ENCODE peak calls at places on chromosomes 6 and 20, in four cellular contexts. C is GM12878, R is H1, Q is K562. D is an unnamed sample.
A peak's percentile ranks its signal among the peaks of the same experiment; 100 is the strongest.

GRCh38 chr20:32535316-32535952 is 49.7 kb downstream of the NOL4L start:
- DNase-seq in C (no peak), R (no peak), Q (no peak), D (no peak)

GRCh38 chr6:100261486-100261885 is 203.2 kb downstream of the SIM1 start:
- DNase-seq in C (no peak), R (no peak), Q (no peak), D (no peak)

GRCh38 chr20:2515203-2515602 is 6.5 kb upstream of the ZNF343 start:
- DNase-seq in C (no peak), R (no peak), Q (no peak), D (no peak)

GRCh38 chr6:10793035-10793434 is 45.3 kb downstream of the MAK start:
- DNase-seq in C (no peak), R (no peak), Q (no peak), D (no peak)

GRCh38 chr6:158061709-158062461 is 80.2 kb downstream of the SYNJ2 start:
- DNase-seq in C (no peak), R (no peak), Q (no peak), D (no peak)

GRCh38 chr20:33910056-33910455 is 83.7 kb upstream of the RALY start:
- DNase-seq in C (no peak), R (no peak), Q (no peak), D (no peak)

GRCh38 chr6:50096267-50096666 is 46.5 kb upstream of the DEFB112 start:
- DNase-seq in C (no peak), R (no peak), Q (no peak), D (no peak)

GRCh38 chr20:25296094-25297093 is 48.5 kb downstream of the PYGB start:
- DNase-seq in C (no peak), R (no peak), Q (peak; percentile 42), D (no peak)

GRCh38 chr20:3930265-3931206 is 41.3 kb downstream of the PANK2 start:
- DNase-seq in C (no peak), R (no peak), Q (peak; percentile 82), D (no peak)

GRCh38 chr6:73460044-73460443 is 1.5 kb upstream of the MTO1 start:
- DNase-seq in C (no peak), R (no peak), Q (no peak), D (no peak)

GRCh38 chr6:20096506-20096905 is 115.8 kb downstream of the MBOAT1 start:
- DNase-seq in C (no peak), R (no peak), Q (no peak), D (no peak)

GRCh38 chr6:147366290-147366689 is 142.2 kb upstream of the SAMD5 start:
- DNase-seq in C (no peak), R (no peak), Q (no peak), D (no peak)

GRCh38 chr6:2665169-2666070 is 85.3 kb downstream of the MYLK4 start:
- DNase-seq in C (no peak), R (no peak), Q (no peak), D (no peak)
- H3K27ac ChIP-seq in C (no peak overlapping the region), R (no peak overlapping the region), Q (no peak overlapping the region), D (no peak overlapping the region)

GRCh38 chr20:35845561-35845960 is 73.7 kb downstream of the PHF20 start:
- DNase-seq in C (no peak), R (no peak), Q (no peak), D (no peak)
- TF ChIP-seq EGR1 in C (no peak), R (no peak), Q (no peak), D (no peak)

GRCh38 chr6:2969549-2969948 is 1.8 kb downstream of the SERPINB6 start:
- DNase-seq in C (no peak), R (no peak), Q (no peak), D (no peak)
- H3K27me3 ChIP-seq in C (peaks cover 3% of the 10 kb centered on the region), R (no peaks in the 10 kb centered on the region), Q (no peaks in the 10 kb centered on the region), D (no peaks in the 10 kb centered on the region)

GRCh38 chr6:108795122-108795521 is 53.1 kb upstream of the ARMC2 start:
- DNase-seq in C (no peak), R (no peak), Q (no peak), D (no peak)

GRCh38 chr6:108796875-108797274 is 51.3 kb upstream of the ARMC2 start:
- DNase-seq in C (no peak), R (no peak), Q (no peak), D (no peak)

GRCh38 chr6:108793449-108794134 is 54.6 kb upstream of the ARMC2 start:
- DNase-seq in C (no peak), R (no peak), Q (no peak), D (no peak)

GRCh38 chr6:108797951-108798671 is 50.1 kb upstream of the ARMC2 start:
- DNase-seq in C (no peak), R (no peak), Q (no peak), D (no peak)

DNA sequence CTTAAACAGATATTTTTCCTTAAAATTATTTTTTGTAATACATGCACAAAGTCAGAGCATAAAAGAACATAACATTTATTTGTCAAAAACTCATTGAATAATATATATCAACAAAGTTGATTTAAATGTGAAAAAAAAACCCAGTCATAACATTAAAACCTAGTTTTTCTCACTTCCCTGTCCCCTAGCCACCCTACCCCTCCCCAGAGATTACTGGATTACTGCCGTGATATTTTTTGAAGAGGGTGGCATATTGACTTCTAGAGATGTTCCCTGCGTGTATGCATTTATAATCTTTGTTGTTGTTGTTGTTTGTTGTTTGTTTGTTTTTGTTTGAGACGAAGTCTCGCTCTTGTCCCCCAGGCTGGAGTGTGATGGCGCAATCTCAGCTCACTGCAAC is 52.4 kb upstream of the ARMC2 start:
- DNase-seq in C (no peak), R (no peak), Q (no peak), D (no peak)
- H3K27ac ChIP-seq in C (no peak overlapping the region), R (no peak overlapping the region), Q (no peak overlapping the region), D (no peak overlapping the region)

DNA sequence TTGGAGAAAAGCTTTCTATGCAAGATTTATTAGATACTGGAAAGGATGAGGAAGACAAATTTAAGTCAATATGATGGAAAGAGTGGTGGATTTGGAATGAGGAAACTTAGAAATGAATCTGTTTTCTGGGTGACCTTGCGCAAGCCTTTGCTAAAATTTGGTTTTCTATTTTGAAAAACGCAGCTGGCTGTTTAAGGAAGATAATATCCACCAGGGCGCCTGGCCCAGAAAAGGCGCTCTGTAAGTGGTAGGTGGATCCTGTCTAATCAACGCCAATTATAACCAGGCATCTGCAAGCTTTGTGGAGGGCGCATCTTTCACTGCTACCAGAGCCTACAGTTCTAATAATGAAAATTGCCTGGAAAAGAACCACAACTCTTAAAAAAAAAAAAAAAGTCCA is 398 bp upstream of the SPATS1 start:
- DNase-seq in C (no peak), R (no peak), Q (peak; percentile 46), D (no peak)
- TF ChIP-seq EGR1 in C (no peak), R (no peak), Q (no peak), D (no peak)

GRCh38 chr6:106446287-106446885 is 85.9 kb downstream of the CRYBG1 start:
- DNase-seq in C (no peak), R (no peak), Q (no peak), D (no peak)

GRCh38 chr6:106439459-106439858 is 78.9 kb downstream of the CRYBG1 start:
- DNase-seq in C (no peak), R (no peak), Q (no peak), D (no peak)

GRCh38 chr6:106444777-106445507 is 84.4 kb downstream of the CRYBG1 start:
- DNase-seq in C (peak; percentile 46), R (no peak), Q (peak; percentile 65), D (peak; percentile 45)

GRCh38 chr6:106445508-106445878 is 85.0 kb downstream of the CRYBG1 start:
- DNase-seq in C (no peak), R (no peak), Q (no peak), D (no peak)

DNA sequence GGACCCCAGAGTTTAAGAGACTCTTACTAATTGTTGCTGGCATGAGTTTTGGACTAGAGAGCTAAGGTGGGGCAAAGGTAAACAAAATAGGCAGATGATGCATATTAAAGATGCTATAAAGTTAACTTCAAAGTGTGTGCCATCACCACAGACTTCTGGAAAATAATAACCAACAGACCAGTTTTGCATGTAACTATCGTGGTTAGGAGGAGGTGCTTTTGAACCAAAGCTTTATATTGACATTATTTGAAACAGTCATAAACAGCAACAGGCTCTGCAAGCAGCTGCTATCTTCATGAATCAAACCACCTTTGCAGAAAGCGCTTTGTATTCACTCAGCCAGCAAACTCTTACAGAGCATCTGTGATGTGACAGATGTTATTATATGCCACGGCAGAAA is 81.8 kb downstream of the CRYBG1 start:
- DNase-seq in C (no peak), R (no peak), Q (no peak), D (no peak)
- H3K27me3 ChIP-seq in C (no peaks in the 10 kb centered on the region), R (no peaks in the 10 kb centered on the region), Q (peaks cover 6% of the 10 kb centered on the region), D (no peaks in the 10 kb centered on the region)

GRCh38 chr6:6256881-6257280 is 63.6 kb downstream of the F13A1 start:
- DNase-seq in C (no peak), R (no peak), Q (no peak), D (no peak)
- H3K27ac ChIP-seq in C (no peak overlapping the region), R (no peak overlapping the region), Q (no peak overlapping the region), D (no peak overlapping the region)

DNA sequence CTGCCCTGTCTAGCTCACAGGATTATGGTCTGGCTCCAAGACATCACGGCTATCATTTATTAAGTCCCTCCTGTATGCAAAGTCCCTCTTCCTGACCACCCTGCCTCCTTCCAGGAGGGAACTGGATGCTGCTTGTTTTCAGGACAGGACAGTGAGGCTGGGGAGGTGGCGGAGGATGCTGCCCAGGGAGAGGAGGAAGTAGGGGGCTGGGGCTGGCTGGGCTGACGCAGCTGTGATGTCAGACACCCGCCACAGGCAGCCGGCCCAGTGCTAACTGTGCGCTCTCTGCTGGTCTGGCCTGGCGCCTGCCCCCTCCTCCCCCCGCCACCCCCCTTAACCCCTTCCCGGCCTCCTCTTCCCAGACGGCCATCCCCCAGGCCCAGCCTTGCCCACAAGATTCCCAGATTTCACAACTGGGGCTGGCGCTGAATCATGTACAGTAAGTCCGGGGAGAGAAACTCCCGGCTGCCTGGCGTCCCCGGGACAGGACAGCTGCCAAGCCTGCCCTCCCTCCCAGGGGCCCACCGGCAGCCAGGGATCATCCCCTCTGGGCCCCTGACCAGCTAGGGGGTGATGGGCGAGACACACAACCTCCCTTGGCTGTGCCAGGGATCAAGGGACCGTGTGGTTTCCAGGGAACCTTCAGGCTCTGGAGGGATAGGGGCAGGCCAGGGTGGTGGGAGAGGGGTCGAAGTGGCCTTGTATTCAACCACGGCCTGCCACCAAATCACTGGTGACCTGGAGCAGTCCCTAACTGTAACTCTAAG is 118.1 kb downstream of the CEBPB start:
- DNase-seq in C (no peak), R (no peak), Q (peak; percentile 61), D (peak; percentile 42)
- TF ChIP-seq EGR1 in C (no peak), R (no peak), Q (no peak), D (no peak)

DNA sequence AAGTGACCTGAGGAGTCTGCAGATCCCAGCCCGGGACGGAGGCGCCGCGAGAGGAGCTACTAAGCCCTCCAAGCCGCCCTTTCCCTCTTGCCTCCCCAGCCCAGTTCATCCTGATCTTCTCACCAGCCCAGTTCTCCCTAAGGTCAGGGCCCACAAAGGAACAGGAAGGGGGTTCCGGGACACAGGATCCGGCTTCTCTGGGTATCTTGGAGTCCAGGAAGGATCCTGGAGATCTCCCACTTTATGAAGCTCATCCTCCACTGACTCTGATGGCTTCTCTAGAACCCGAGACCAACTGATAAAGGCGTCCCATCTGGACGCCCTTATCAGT is 36.9 kb upstream of the HLA-C start:
- DNase-seq in C (no peak), R (no peak), Q (no peak), D (no peak)
- H3K27me3 ChIP-seq in C (no peaks in the 10 kb centered on the region), R (peaks cover 7% of the 10 kb centered on the region), Q (peaks cover 42% of the 10 kb centered on the region), D (no peaks in the 10 kb centered on the region)

GRCh38 chr6:42958125-42958524 is 2.4 kb upstream of the GNMT start:
- DNase-seq in C (no peak), R (no peak), Q (peak; percentile 40), D (no peak)

GRCh38 chr6:42961020-42961470 is 491 bp downstream of the GNMT start:
- DNase-seq in C (no peak), R (no peak), Q (no peak), D (no peak)

GRCh38 chr6:42960243-42961019 is at the start of gene GNMT:
- DNase-seq in C (no peak), R (no peak), Q (no peak), D (no peak)

GRCh38 chr6:42962096-42962495 is 1.5 kb downstream of the GNMT start:
- DNase-seq in C (no peak), R (no peak), Q (no peak), D (no peak)

GRCh38 chr6:42959917-42960242 is 674 bp upstream of the GNMT start:
- DNase-seq in C (no peak), R (no peak), Q (no peak), D (no peak)
- H3K27ac ChIP-seq in C (no peak overlapping the region), R (no peak overlapping the region), Q (no peak overlapping the region), D (no peak overlapping the region)